ENCODE peak calls at places on chromosomes 4 and X, in eight cellular contexts. L, W, T, U, Q, I, Y and V are unnamed samples.
A peak's percentile ranks its signal among the peaks of the same experiment; 100 is the strongest.

GRCh38 chr4:182768821-182769220 is 148.4 kb downstream of the DCTD start:
- DNase-seq in Y (no peak), Q (no peak), U (no peak), T (no peak), I (no peak), W (no peak), L (peak; percentile 49), V (no peak)

GRCh38 chr4:39591290-39591689 is 47.4 kb downstream of the SMIM14 start:
- DNase-seq in T (no peak), Y (peak; percentile 40), L (no peak), I (no peak), U (no peak), W (no peak), Q (peak; percentile 62), V (peak; percentile 70)

GRCh38 chr4:82784615-82785247 is 13.9 kb downstream of the SCD5 start:
- DNase-seq in Y (peak; percentile 78), L (peak; percentile 68), W (no peak), T (no peak), I (no peak), U (peak; percentile 72), Q (peak; percentile 66), V (no peak)

GRCh38 chr4:73869130-73870055 is at the start of gene CXCL1:
- DNase-seq in I (peak; percentile 72), L (peak; percentile 33), U (peak; percentile 7), T (peak; percentile 61), Y (no peak), Q (peak; percentile 55), W (no peak), V (peak; percentile 82)

GRCh38 chr4:65482410-65482809 is 187.9 kb downstream of the EPHA5 start:
- DNase-seq in I (no peak), W (no peak), T (no peak), U (no peak), L (peak; percentile 92), Q (peak; percentile 48), Y (peak; percentile 30), V (no peak)

GRCh38 chr4:75512336-75513211 is 1.6 kb downstream of the RCHY1 start:
- DNase-seq in Q (peak; percentile 48), T (peak; percentile 6), W (no peak), I (no peak), U (no peak), Y (peak; percentile 65), L (peak; percentile 83), V (peak; percentile 9)

GRCh38 chr4:89712141-89712540 is 124.8 kb downstream of the SNCA start:
- DNase-seq in I (no peak), U (peak; percentile 20), Q (peak; percentile 41), Y (peak; percentile 69), L (peak; percentile 65), W (peak; percentile 53), T (no peak), V (no peak)

GRCh38 chr4:140353836-140354235 is 19.6 kb upstream of the SCOC start:
- DNase-seq in T (no peak), U (no peak), Y (no peak), W (no peak), L (peak; percentile 28), Q (no peak), I (no peak), V (no peak)

GRCh38 chr4:148054275-148054674 is 322.4 kb downstream of the ARHGAP10 start:
- DNase-seq in Y (no peak), U (no peak), T (no peak), W (peak; percentile 10), Q (no peak), L (no peak), I (no peak), V (no peak)
- TF ChIP-seq CTCF in Y (no peak), U (no peak), T (no peak), W (no peak), Q (no peak), L (no peak), I (no peak), V (no peak)

DNA sequence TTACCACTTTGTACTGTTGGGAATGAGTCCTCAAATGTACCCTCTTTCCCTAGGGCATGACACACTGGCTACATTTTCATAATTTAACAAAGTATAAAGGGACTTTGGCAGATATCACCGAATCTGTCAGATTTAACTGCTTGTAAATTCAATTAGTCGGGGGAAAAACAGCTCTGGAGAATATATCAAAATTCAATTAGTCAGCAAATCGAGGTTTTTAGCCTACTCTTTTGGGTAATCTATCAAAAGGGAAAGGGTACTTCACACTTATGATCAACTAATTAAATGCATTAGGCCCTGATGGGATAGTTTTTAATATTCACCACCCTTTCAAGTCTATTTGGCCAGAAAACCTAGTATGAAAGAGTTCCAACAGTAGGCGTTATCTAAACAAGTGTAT is 141.0 kb downstream of the IL1RAPL2 start:
- DNase-seq in L (no peak), T (no peak), Q (no peak), I (no peak), U (no peak), Y (no peak), W (no peak), V (no peak)
- TF ChIP-seq CTCF in L (no peak), T (no peak), Q (no peak), I (no peak), U (no peak), Y (no peak), W (no peak), V (no peak)

GRCh38 chr4:15150636-15151432 is 148.6 kb downstream of the CPEB2 start:
- DNase-seq in Y (no peak), Q (no peak), U (no peak), I (no peak), L (no peak), W (no peak), T (no peak), V (no peak)

GRCh38 chr4:15149234-15149841 is 147.1 kb downstream of the CPEB2 start:
- DNase-seq in Q (peak; percentile 59), W (no peak), T (no peak), L (peak; percentile 46), U (no peak), Y (peak; percentile 38), I (no peak), V (no peak)

GRCh38 chr4:15153662-15154061 is 151.4 kb downstream of the CPEB2 start:
- DNase-seq in W (no peak), Y (no peak), Q (peak; percentile 36), U (no peak), T (no peak), I (no peak), L (no peak), V (no peak)

GRCh38 chr4:15147709-15148651 is 145.7 kb downstream of the CPEB2 start:
- DNase-seq in Q (no peak), L (no peak), U (no peak), I (no peak), W (no peak), Y (no peak), T (no peak), V (no peak)

GRCh38 chr4:15149842-15150592 is 147.7 kb downstream of the CPEB2 start:
- DNase-seq in I (peak; percentile 82), U (peak; percentile 54), Q (peak; percentile 81), W (peak; percentile 32), T (peak; percentile 82), L (peak; percentile 81), Y (peak; percentile 76), V (peak; percentile 45)
- TF ChIP-seq CTCF in I (no peak), U (no peak), Q (peak; percentile 27), W (no peak), T (no peak), L (peak; percentile 7), Y (no peak), V (no peak)

DNA sequence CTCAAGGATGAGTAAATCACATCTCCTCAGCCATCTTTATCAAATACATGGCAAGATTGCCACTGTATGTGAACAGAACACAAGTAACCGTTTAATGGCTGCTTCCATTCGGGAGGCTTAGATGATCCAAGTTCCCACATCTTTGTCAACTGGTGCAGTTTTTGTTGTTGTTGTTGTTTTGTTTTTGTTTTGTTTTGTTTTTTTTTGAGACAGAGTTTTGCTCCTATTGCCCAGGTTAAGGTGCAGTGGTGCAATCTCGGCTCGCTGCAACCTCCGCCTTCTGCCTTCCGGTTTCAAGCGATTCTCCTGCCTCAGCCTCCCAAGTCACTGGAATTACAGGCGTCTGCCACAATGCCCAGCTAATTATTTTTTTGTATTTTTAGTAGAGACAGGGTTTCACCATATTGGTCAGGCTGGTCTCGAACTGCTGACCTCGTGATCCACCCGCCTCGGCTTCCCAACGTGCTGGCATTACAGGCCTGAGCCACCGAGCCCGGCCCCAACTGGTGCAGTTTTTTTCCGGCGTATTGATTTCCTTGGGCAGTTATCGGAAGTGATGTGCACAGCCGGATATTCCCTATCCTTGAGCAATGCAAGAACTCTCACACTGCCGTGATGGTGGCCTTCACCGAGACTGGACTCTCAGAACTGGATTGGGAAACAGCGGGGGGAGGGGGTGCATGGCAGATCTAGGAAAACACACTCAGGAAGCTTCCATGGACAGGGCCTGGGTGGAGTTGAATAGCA is 29.2 kb upstream of the TRIM2 start:
- DNase-seq in U (no peak), W (no peak), Y (no peak), T (no peak), L (no peak), Q (no peak), I (no peak), V (no peak)
- TF ChIP-seq CTCF in U (no peak), W (no peak), Y (no peak), T (no peak), L (no peak), Q (no peak), I (no peak), V (no peak)

DNA sequence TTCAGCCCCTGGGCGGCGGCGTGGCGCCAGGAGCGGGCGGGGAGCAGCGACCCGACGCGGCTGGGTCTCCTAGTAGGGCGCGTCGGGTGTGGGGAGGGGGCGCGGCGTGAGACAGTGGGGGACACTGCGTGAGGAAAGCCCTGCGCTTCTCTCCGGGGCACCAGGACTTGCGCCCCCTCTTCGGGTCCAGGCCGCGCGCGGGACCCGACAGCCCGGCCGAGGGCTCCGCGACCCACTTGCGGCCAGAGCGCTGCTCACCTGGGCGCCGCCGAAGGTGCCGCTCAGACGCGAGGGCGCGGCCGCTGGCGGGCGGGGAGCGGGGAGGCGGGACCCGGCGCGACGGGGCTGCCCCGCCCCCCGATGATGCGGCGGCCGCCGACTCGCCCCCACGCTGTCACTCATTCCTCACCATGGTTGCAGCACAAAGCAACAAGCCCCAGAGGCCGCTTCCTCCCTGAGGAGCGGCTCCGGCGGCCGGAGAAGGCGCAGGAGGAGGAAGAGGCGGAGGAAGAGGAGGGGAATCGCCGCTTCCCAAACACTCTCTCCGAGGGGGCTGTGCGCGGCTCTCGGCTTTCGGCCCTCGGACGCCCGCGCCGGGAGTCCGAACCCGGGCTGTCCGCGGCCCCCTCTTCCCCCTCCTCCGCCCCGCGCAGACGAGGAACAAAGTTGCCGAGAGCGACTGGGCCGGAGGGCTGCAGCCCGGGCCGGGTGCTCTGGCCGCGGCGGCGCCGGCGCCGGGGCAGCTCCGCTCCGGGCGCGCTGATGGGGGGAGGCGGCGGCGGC is at the start of gene RAPGEF2:
- DNase-seq in Q (peak; percentile 86), U (peak; percentile 97), L (peak; percentile 94), T (peak; percentile 97), Y (peak; percentile 89), W (peak; percentile 69), I (peak; percentile 95), V (peak; percentile 94)
- TF ChIP-seq CTCF in Q (no peak), U (no peak), L (no peak), T (no peak), Y (no peak), W (no peak), I (no peak), V (no peak)

DNA sequence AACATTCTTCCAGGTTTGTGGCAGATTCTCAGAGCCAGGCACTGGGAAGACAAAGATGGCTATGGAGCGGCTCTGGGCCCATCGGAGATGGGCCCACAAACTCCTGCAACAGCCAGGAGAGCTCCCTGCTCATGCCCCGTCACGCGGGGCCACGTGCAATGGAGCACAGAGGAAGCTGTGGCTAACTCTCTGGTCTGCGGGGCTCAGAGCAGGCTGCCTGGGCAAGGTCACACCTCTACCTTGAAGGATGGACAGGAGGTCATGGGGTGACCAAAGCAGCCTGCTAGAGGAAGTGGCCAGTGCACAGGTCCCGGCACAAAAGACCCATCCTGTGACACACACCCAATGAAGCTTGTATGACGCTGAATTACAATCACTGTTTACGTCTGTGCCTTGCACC is 45.2 kb downstream of the C4orf50 start:
- DNase-seq in W (no peak), Y (no peak), L (no peak), U (no peak), I (no peak), Q (no peak), T (no peak), V (no peak)
- TF ChIP-seq CTCF in W (no peak), Y (no peak), L (no peak), U (no peak), I (no peak), Q (no peak), T (no peak), V (no peak)